ENCODE peak calls at places on chromosomes 7 and 10, in five cellular contexts. Y is bronchial epithelial cell; I is CD4-positive, CD25-positive, alpha-beta regulatory T cell; O is H9; R is foreskin fibroblast. H is an unnamed sample.

GRCh38 chr10:93074597-93075368 is 1.1 kb downstream of the CYP26A1 start:
- DNase-seq in Y (no peak), I (no peak), O (peak), R (peak), H (no peak)

GRCh38 chr10:3774814-3775670 is 10.0 kb downstream of the KLF6 start:
- DNase-seq in Y (peak), I (no peak), O (peak), R (peak), H (peak)

GRCh38 chr10:114708717-114709352 is 50.8 kb upstream of the ABLIM1 start:
- DNase-seq in Y (peak), I (no peak), O (no peak), R (peak), H (peak)

GRCh38 chr10:108204528-108205313 is 1040.2 kb upstream of the SORCS1 start:
- DNase-seq in Y (peak), I (no peak), O (peak), R (peak), H (peak)

GRCh38 chr7:30743371-30744074 is 8.4 kb upstream of the INMT start:
- DNase-seq in Y (peak), I (no peak), O (no peak), R (peak), H (peak)

GRCh38 chr10:73967544-73967943 is 30.4 kb upstream of the VCL start:
- DNase-seq in Y (no peak), I (no peak), O (no peak), R (no peak), H (no peak)

GRCh38 chr7:88429382-88429781 is 122.7 kb upstream of the STEAP4 start:
- DNase-seq in Y (peak), I (no peak), O (no peak), R (peak), H (peak)

GRCh38 chr10:93849605-93850004 is 44.2 kb upstream of the SLC35G1 start:
- DNase-seq in Y (no peak), I (no peak), O (peak), R (no peak), H (peak)

GRCh38 chr10:103493911-103494877 is 689 bp downstream of the NEURL1 start:
- DNase-seq in Y (no peak), I (peak), O (no peak), R (peak), H (no peak)